ENCODE peak calls at places on chromosomes 1 and 21, in five cellular contexts. E, J, U, Y and R are unnamed samples.

GRCh38 chr1:31811605-31812004 is 4.2 kb downstream of the SPOCD1 start:
- DNase-seq in E (no peak), J (peak; percentile 65), U (no peak), Y (peak; percentile 35), R (no peak)

GRCh38 chr1:175317795-175318194 is 125.2 kb upstream of the KIAA0040 start:
- DNase-seq in E (no peak), J (no peak), U (no peak), Y (no peak), R (no peak)

GRCh38 chr1:226268421-226269124 is 40.4 kb downstream of the LIN9 start:
- DNase-seq in E (no peak), J (no peak), U (no peak), Y (no peak), R (no peak)

GRCh38 chr1:160161965-160162705 is 10.7 kb downstream of the ATP1A4 start:
- DNase-seq in E (peak; percentile 73), J (peak; percentile 72), U (no peak), Y (peak; percentile 53), R (peak; percentile 50)

GRCh38 chr1:19375621-19376020 is 63.5 kb downstream of the SLC66A1 start:
- DNase-seq in E (no peak), J (no peak), U (no peak), Y (no peak), R (no peak)

GRCh38 chr21:21151231-21151630 is 153.0 kb downstream of the NCAM2 start:
- DNase-seq in E (no peak), J (no peak), U (no peak), Y (no peak), R (no peak)

GRCh38 chr1:25649505-25650218 is 33.1 kb downstream of the MAN1C1 start:
- DNase-seq in E (peak; percentile 31), J (no peak), U (no peak), Y (no peak), R (no peak)

GRCh38 chr1:91015358-91015780 is 6.5 kb downstream of the ZNF644 start:
- DNase-seq in E (no peak), J (no peak), U (no peak), Y (peak; percentile 31), R (no peak)

GRCh38 chr1:52237430-52237829 is 95.5 kb downstream of the ZFYVE9 start:
- DNase-seq in E (no peak), J (no peak), U (no peak), Y (no peak), R (no peak)

GRCh38 chr21:16124397-16125130 is 394.8 kb downstream of the USP25 start:
- DNase-seq in E (no peak), J (no peak), U (no peak), Y (no peak), R (no peak)

GRCh38 chr1:229452956-229453801 is 19.3 kb upstream of the ACTA1 start:
- DNase-seq in E (no peak), J (no peak), U (no peak), Y (peak; percentile 13), R (no peak)

GRCh38 chr1:218485241-218485928 is 140.2 kb downstream of the TGFB2 start:
- DNase-seq in E (no peak), J (no peak), U (no peak), Y (no peak), R (no peak)

GRCh38 chr21:44606495-44606894 is 5.4 kb upstream of the KRTAP10-8 start:
- DNase-seq in E (no peak), J (no peak), U (no peak), Y (no peak), R (no peak)

GRCh38 chr21:38343691-38344090 is 86.9 kb downstream of the KCNJ15 start:
- DNase-seq in E (no peak), J (no peak), U (no peak), Y (no peak), R (no peak)

GRCh38 chr21:18832950-18833349 is 429.4 kb upstream of the TMPRSS15 start:
- DNase-seq in E (no peak), J (no peak), U (no peak), Y (no peak), R (no peak)

GRCh38 chr1:228341450-228341813 is 65.2 kb downstream of the TRIM11 start:
- DNase-seq in E (no peak), J (no peak), U (no peak), Y (no peak), R (no peak)

GRCh38 chr21:21806711-21807597 is 808.7 kb downstream of the NCAM2 start:
- DNase-seq in E (no peak), J (no peak), U (no peak), Y (no peak), R (no peak)

GRCh38 chr21:44911384-44912157 is 9.1 kb downstream of the ITGB2 start:
- DNase-seq in E (no peak), J (no peak), U (no peak), Y (peak; percentile 46), R (peak; percentile 47)

GRCh38 chr1:212529211-212529731 is 79.3 kb upstream of the ATF3 start:
- DNase-seq in E (no peak), J (no peak), U (no peak), Y (no peak), R (no peak)

GRCh38 chr1:234927968-234928635 is 200.5 kb downstream of the TOMM20 start:
- DNase-seq in E (no peak), J (no peak), U (no peak), Y (no peak), R (no peak)

GRCh38 chr1:20248954-20249612 is 41.6 kb upstream of the VWA5B1 start:
- DNase-seq in E (no peak), J (no peak), U (peak; percentile 3), Y (no peak), R (no peak)

GRCh38 chr1:4603317-4604110 is 50.9 kb upstream of the AJAP1 start:
- DNase-seq in E (no peak), J (no peak), U (no peak), Y (no peak), R (no peak)

GRCh38 chr21:44051462-44051941 is 39.4 kb downstream of the TRAPPC10 start:
- DNase-seq in E (no peak), J (no peak), U (no peak), Y (no peak), R (no peak)

GRCh38 chr1:78651247-78651646 is 1.6 kb downstream of the IFI44 start:
- DNase-seq in E (no peak), J (no peak), U (no peak), Y (no peak), R (no peak)

DNA sequence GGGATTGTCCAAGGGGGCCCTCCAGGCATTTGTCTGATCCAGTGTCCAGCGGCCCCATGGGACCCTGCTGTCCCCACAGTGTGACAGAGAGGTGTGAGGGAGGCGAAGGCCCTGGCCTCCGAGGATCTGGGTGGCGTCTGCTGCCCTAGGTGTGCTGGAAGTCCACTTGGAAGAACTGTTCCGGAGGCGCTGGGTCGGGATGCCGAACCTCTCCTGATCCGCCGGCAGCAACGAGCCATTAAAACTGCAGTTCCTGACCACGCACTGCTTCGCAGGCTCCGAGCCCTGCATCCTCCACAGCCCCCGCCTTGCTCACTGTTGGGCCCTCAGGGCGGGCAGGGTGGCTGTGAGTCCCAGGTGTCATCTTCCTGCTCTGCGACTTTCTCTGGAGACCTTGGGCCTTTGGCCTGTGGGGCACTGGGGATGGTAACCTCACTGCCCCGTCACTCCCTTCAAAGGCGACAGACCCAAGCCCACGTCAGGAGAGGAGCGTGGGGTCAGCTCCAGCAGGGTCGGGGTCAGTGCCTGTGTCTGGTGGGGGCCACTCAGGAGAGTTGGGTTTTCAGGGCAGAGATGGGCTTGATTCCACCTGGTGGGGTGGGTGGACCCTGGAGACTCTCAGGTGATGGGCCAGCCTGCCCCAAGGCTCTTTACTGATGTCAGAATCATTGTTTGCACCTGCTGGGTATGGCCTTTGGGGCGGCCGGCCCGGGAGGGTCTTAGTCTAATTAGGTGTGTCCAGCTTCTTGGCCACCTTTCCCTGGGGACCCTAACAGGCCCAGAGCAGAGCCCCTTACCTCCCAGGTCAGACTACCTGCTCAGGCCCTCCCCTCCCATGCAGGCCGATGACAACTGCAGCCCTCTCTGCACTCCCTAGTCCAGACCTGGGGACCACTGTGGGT is 3.0 kb downstream of the PRXL2B start:
- DNase-seq in E (no peak), J (no peak), U (no peak), Y (no peak), R (no peak)
- TF ChIP-seq SUZ12 in E (no peak), J (no peak), U (no peak), Y (no peak), R (no peak)

DNA sequence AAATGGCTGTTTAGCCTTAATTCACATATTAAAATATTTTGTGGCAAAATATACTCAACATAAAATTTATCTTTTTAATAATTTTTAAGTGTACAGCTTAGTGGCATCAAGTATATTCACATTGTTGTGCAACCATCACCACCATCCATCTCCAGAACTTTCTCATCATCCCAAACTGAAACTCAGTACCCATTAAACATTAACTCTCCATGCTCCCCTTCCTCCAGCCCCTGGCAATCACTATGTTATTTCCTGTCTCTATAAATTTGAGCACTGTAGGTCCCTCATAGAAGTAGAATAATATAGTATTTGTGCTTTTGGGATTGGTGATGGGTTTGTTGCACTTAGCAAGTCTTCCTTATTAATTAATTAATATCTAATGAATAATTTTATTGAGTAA is 29.4 kb downstream of the CCN1 start:
- DNase-seq in E (no peak), J (no peak), U (no peak), Y (no peak), R (no peak)
- TF ChIP-seq SUZ12 in E (no peak), J (no peak), U (no peak), Y (no peak), R (no peak)

DNA sequence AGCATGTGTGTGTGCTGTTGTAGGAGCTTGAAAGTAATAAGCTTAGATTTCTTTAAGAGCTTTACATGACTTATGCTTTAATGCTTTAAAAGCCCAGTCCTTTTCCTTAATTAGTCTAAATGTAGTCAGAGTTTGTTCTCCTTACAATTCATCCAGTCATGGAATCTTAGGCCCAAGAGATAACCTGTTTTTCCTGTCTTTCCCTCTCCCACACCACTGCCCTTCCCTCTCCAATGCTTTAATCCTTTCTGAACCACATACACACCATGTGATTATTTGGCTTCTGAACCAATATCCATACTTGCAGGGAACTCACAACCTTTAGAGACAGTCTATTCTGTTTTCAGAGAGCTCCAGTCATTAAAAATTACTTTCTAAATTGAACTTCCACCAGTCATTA is 37.6 kb downstream of the ALG6 start:
- DNase-seq in E (no peak), J (no peak), U (no peak), Y (no peak), R (no peak)
- TF ChIP-seq SUZ12 in E (no peak), J (no peak), U (no peak), Y (no peak), R (no peak)

DNA sequence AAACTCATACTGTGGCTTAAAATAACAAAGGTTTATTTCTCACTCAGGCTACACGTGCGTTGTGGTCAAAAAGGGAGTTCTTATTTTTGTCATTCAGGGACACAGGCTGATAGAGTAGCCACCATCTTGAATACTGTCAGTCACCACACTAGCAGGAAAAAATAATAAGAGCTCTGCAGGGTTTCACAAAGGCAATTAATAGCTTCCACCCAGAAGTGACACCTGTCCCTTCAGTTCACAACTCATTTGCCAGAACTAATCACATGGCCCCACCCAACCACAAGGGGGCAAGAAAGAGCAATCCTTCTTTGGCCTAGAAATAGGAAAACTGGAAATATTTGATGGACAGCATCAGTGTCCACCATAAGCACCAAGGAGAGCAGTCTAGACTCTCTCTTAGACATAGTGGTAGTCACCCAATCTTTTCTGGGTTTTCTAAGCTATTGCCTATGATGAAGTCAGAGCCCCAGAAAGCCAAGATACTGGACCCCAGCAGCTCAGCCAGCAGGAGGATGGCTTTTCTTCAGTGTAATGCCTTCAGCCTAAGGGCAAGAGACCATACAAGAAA is 8.2 kb downstream of the HAPLN2 start:
- DNase-seq in E (no peak), J (no peak), U (no peak), Y (peak; percentile 58), R (peak; percentile 56)
- TF ChIP-seq SUZ12 in E (no peak), J (no peak), U (no peak), Y (no peak), R (no peak)